ENCODE peak calls at places on chromosome 2, in seven cellular contexts. H is EL; M is cardiac muscle cell; O is occipital lobe; Q is naive thymus-derived CD8-positive, alpha-beta T cell; J is fibroblast of lung; L is left kidney. C is an unnamed sample.

GRCh38 chr2:118577202-118577601 is 270.2 kb downstream of the EN1 start:
- DNase-seq in J (no peak), O (no peak), Q (no peak), H (no peak), L (peak), M (peak), C (no peak)

GRCh38 chr2:96330407-96330806 is 5.2 kb upstream of the NCAPH start:
- DNase-seq in M (peak), H (peak), Q (no peak), J (peak), O (no peak), L (no peak), C (peak)

GRCh38 chr2:13533524-13533922 is 816.8 kb downstream of the TRIB2 start:
- DNase-seq in L (no peak), Q (no peak), J (no peak), H (no peak), O (no peak), M (no peak), C (no peak)

GRCh38 chr2:46296216-46296839 is 879 bp upstream of the EPAS1 start:
- DNase-seq in O (no peak), M (peak), J (no peak), L (no peak), H (peak), Q (no peak), C (no peak)

GRCh38 chr2:10614940-10615339 is 74.8 kb downstream of the NOL10 start:
- DNase-seq in L (no peak), J (peak), H (peak), Q (no peak), M (peak), O (no peak), C (peak)

GRCh38 chr2:234363011-234363487 is 133.8 kb downstream of the ARL4C start:
- DNase-seq in Q (no peak), L (peak), O (no peak), J (no peak), H (peak), M (peak), C (peak)

GRCh38 chr2:127951031-127951430 is 65.3 kb upstream of the AMMECR1L start:
- DNase-seq in H (no peak), L (no peak), M (peak), Q (no peak), J (no peak), O (no peak), C (no peak)

GRCh38 chr2:114762986-114763385 is 320.5 kb downstream of the DPP10 start:
- DNase-seq in J (no peak), H (no peak), M (no peak), L (no peak), O (no peak), Q (no peak), C (no peak)

GRCh38 chr2:173192071-173192470 is 116.4 kb downstream of the MAP3K20 start:
- DNase-seq in M (no peak), Q (no peak), H (no peak), J (no peak), O (no peak), L (no peak), C (no peak)